ENCODE peak calls at places on chromosome 17, in ten cellular contexts. I is tibial artery, V is AG04449, D is cardiac fibroblast, P is uterus, R is pancreas, M is endothelial cell of umbilical vein, O is tibial nerve, W is colonic mucosa, Q is fibroblast of pulmonary artery. N is an unnamed sample.

GRCh38 chr17:7704601-7705268 is at the start of gene EFNB3:
- DNase-seq in P (no peak), D (no peak), Q (peak), O (no peak), R (no peak), M (no peak), V (no peak), W (no peak), I (no peak), N (peak)

GRCh38 chr17:2485543-2485942 is 26.1 kb downstream of the METTL16 start:
- DNase-seq in P (no peak), O (no peak), V (no peak), R (no peak), I (no peak), M (no peak), Q (peak), D (peak), W (no peak), N (peak)

GRCh38 chr17:2018716-2019490 is 6.2 kb downstream of the RTN4RL1 start:
- DNase-seq in M (no peak), R (no peak), D (no peak), W (no peak), O (no peak), P (no peak), Q (no peak), V (no peak), I (no peak), N (no peak)

GRCh38 chr17:63996430-63997182 is 1.5 kb upstream of the PRR29 start:
- DNase-seq in I (no peak), V (no peak), P (no peak), Q (no peak), O (no peak), W (no peak), R (no peak), M (no peak), D (no peak), N (no peak)

GRCh38 chr17:64320613-64321553 is 57.8 kb upstream of the TEX2 start:
- DNase-seq in W (peak), M (peak), R (peak), P (peak), O (peak), V (no peak), Q (peak), I (peak), D (peak), N (peak)

GRCh38 chr17:6254036-6254435 is 180.9 kb downstream of the AIPL1 start:
- DNase-seq in P (no peak), D (no peak), I (no peak), O (no peak), Q (no peak), W (no peak), M (peak), R (no peak), V (no peak), N (no peak)

GRCh38 chr17:59365383-59365981 is 34.0 kb downstream of the YPEL2 start:
- DNase-seq in I (no peak), R (no peak), V (no peak), D (no peak), P (no peak), M (peak), O (no peak), W (no peak), Q (no peak), N (no peak)

GRCh38 chr17:55238931-55239297 is 25.8 kb upstream of the HLF start:
- DNase-seq in O (no peak), M (no peak), D (no peak), V (no peak), W (peak), R (no peak), P (no peak), Q (no peak), I (no peak), N (peak)

GRCh38 chr17:10698116-10698818 is 873 bp downstream of the ADPRM start:
- DNase-seq in V (no peak), I (peak), D (peak), R (no peak), M (no peak), Q (peak), P (no peak), O (peak), W (no peak), N (peak)

GRCh38 chr17:82327757-82328140 is 5.8 kb downstream of the SECTM1 start:
- DNase-seq in I (no peak), V (no peak), O (no peak), D (no peak), W (no peak), P (no peak), M (no peak), Q (no peak), R (no peak), N (no peak)

GRCh38 chr17:82329683-82330321 is 3.8 kb downstream of the SECTM1 start:
- DNase-seq in O (no peak), W (no peak), R (no peak), Q (no peak), M (no peak), I (no peak), P (no peak), D (no peak), V (no peak), N (no peak)

GRCh38 chr17:82327289-82327688 is 6.3 kb downstream of the SECTM1 start:
- DNase-seq in R (no peak), O (no peak), M (no peak), D (no peak), I (no peak), Q (no peak), P (no peak), W (no peak), V (no peak), N (no peak)

GRCh38 chr17:82328994-82329507 is 4.5 kb downstream of the SECTM1 start:
- DNase-seq in W (no peak), P (no peak), M (no peak), Q (no peak), I (no peak), R (no peak), O (no peak), V (no peak), D (no peak), N (no peak)

GRCh38 chr17:82328141-82328993 is 5.2 kb downstream of the SECTM1 start:
- DNase-seq in Q (no peak), V (no peak), I (no peak), W (peak), D (no peak), O (no peak), R (no peak), P (no peak), M (no peak), N (no peak)
- TF ChIP-seq CTCF in Q (no peak), V (no peak), I (no peak), W (no peak), D (no peak), O (no peak), R (no peak), P (no peak), M (no peak), N (peak)

GRCh38 chr17:56913000-56913866 is 616 bp downstream of the TRIM25 start:
- DNase-seq in W (peak), I (no peak), M (peak), R (peak), D (peak), Q (peak), V (no peak), O (no peak), P (peak), N (peak)

GRCh38 chr17:56912105-56912999 is 1.5 kb downstream of the TRIM25 start:
- DNase-seq in P (peak), D (peak), R (no peak), M (peak), I (peak), W (peak), V (no peak), O (peak), Q (no peak), N (peak)

GRCh38 chr17:56909742-56910508 is 3.9 kb downstream of the TRIM25 start:
- DNase-seq in M (no peak), D (no peak), P (no peak), R (no peak), I (peak), O (peak), V (no peak), Q (no peak), W (peak), N (no peak)

GRCh38 chr17:56908061-56908542 is 5.7 kb downstream of the TRIM25 start:
- DNase-seq in I (peak), R (peak), D (no peak), Q (no peak), O (peak), M (no peak), W (peak), V (no peak), P (no peak), N (no peak)

DNA sequence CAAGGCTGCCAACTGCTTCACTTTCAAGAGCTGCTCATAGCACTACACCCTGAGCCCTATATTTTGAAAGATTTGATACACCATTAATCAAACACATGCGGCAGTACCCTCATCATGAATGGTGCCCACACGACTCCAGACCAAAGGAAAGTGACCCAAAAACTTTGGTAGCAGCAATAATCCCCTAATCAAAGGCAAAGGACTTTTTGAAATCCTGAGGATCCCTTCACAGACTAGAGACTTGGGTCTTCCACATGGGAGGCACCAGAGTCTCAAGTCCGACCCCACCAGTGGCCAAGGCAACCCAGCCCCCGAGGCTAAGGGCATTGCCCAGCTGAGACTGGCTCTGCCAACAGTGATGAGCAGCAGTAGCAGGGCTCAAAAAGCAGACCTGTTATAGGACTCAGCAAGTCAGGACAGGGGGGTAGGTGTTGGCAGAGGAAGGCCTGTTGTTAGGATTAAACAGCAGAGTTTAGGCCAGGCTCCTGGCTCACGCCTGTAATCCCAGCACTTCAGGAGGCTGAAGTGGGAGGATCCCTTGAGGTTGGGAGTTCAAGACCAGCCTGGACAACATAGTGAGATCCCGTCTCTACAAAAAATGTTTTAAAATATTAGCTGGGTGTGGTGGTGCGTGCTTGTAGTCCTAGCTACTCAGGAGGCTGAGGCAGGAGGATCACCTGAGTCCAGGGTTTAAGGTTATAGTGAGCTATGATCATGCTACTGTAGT is 3.2 kb downstream of the TRIM25 start:
- DNase-seq in W (no peak), O (no peak), R (no peak), I (no peak), P (no peak), V (no peak), D (no peak), M (no peak), Q (no peak), N (no peak)
- H3K4me3 ChIP-seq in W (peak), O (no peak), R (no peak), I (no peak), P (no peak), V (no peak), D (no peak), M (no peak), Q (no peak), N (no peak)

GRCh38 chr17:74963656-74964055 is 8.9 kb downstream of the HID1 start:
- DNase-seq in I (no peak), R (no peak), Q (no peak), M (no peak), O (no peak), P (no peak), V (no peak), D (no peak), W (no peak), N (no peak)
- TF ChIP-seq CTCF in I (no peak), R (no peak), Q (peak), M (no peak), O (no peak), P (no peak), V (peak), D (no peak), W (no peak), N (peak)

GRCh38 chr17:78435330-78436005 is 57.0 kb downstream of the PGS1 start:
- DNase-seq in Q (no peak), P (no peak), I (no peak), W (no peak), V (no peak), R (no peak), O (no peak), M (no peak), D (no peak), N (no peak)
- H3K4me3 ChIP-seq in Q (no peak), P (no peak), I (no peak), W (no peak), V (no peak), R (no peak), O (no peak), M (no peak), D (no peak), N (no peak)

DNA sequence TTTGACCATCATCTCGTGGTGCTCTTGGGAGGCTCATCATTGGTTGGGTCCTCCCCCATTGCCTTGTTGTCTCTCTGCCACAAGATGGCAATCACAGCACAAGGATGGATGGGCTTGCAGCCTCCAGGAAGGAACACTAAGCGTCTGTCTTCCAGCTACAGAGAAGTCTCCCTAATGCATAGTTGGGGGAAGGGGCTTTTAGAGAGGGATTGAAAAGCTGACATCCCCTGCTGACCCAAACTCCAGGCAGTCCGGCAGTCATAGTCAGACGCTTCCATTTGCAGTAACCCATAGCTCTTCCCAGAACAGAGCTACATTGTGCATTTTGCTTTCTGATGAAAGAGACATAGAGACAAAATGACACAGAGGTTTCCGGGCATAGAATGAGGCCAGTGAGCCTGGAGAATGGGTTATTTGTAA is 111.4 kb downstream of the UTP18 start:
- DNase-seq in R (peak), O (peak), V (no peak), I (peak), W (peak), D (peak), P (no peak), Q (peak), M (peak), N (peak)
- TF ChIP-seq CTCF in R (peak), O (peak), V (peak), I (peak), W (peak), D (peak), P (peak), Q (peak), M (peak), N (peak)